ENCODE peak calls at places on chromosomes 5 and 9, in six cellular contexts. K is neuronal stem cell, V is IMR-90, Q is SK-N-SH, W is fibroblast of lung, F is OCI-LY7. N is an unnamed sample. For H3K9me3, the result is how much of the 10 kb centered on the place peaks cover.

GRCh38 chr5:96687812-96688453 is 25.8 kb downstream of the CAST start:
- DNase-seq in K (no peak), V (peak), Q (peak), W (peak), F (peak), N (peak)

GRCh38 chr9:68538200-68538599 is 2.5 kb downstream of the TMEM252 start:
- DNase-seq in K (no peak), V (peak), Q (no peak), W (no peak), F (no peak), N (no peak)

GRCh38 chr9:100099722-100100042 is 639 bp downstream of the INVS start:
- DNase-seq in K (no peak), V (no peak), Q (peak), W (no peak), F (no peak), N (peak)

GRCh38 chr9:93636172-93636661 is 59.8 kb downstream of the PHF2 start:
- DNase-seq in K (no peak), V (no peak), Q (no peak), W (no peak), F (no peak), N (no peak)

GRCh38 chr5:169384661-169385060 is 83.7 kb upstream of the SLIT3 start:
- DNase-seq in K (no peak), V (no peak), Q (peak), W (peak), F (no peak), N (no peak)

GRCh38 chr9:75880556-75880955 is 9.9 kb upstream of the PCSK5 start:
- DNase-seq in K (no peak), V (no peak), Q (no peak), W (peak), F (no peak), N (no peak)

GRCh38 chr9:74942801-74943200 is 9.9 kb downstream of the C9orf40 start:
- DNase-seq in K (no peak), V (peak), Q (no peak), W (peak), F (no peak), N (no peak)

GRCh38 chr9:2677927-2678889 is 39.1 kb upstream of the KCNV2 start:
- DNase-seq in K (no peak), V (no peak), Q (no peak), W (no peak), F (no peak), N (no peak)

GRCh38 chr5:141529002-141529401 is 40.1 kb downstream of the PCDHGC5 start:
- DNase-seq in K (no peak), V (peak), Q (no peak), W (peak), F (peak), N (no peak)

GRCh38 chr9:122087406-122088200 is 5.5 kb downstream of the TTLL11 start:
- DNase-seq in K (no peak), V (peak), Q (no peak), W (peak), F (no peak), N (no peak)

GRCh38 chr9:129552064-129552463 is 68.8 kb downstream of the C9orf50 start:
- DNase-seq in K (no peak), V (no peak), Q (no peak), W (no peak), F (no peak), N (no peak)

GRCh38 chr9:77843088-77843985 is 188.3 kb downstream of the GNAQ start:
- DNase-seq in K (no peak), V (no peak), Q (no peak), W (peak), F (no peak), N (no peak)

GRCh38 chr5:126852104-126852531 is 75.2 kb downstream of the LMNB1 start:
- DNase-seq in K (no peak), V (peak), Q (no peak), W (no peak), F (peak), N (no peak)
- H2AFZ ChIP-seq in K (peak), V (peak), Q (no peak), W (peak), F (no peak), N (no peak)

GRCh38 chr5:28725001-28725400 is 1686.6 kb upstream of the CDH9 start:
- DNase-seq in K (no peak), V (no peak), Q (no peak), W (no peak), F (no peak), N (no peak)
- H3K9me3 ChIP-seq in K (under half), V (under half), Q (under half), W (under half), F (under half), N (under half)

GRCh38 chr9:133735894-133736293 is 2.3 kb downstream of the SARDH start:
- DNase-seq in K (no peak), V (no peak), Q (no peak), W (no peak), F (no peak), N (peak)

GRCh38 chr9:133738039-133738805 is at the start of gene SARDH:
- DNase-seq in K (peak), V (peak), Q (peak), W (peak), F (peak), N (peak)

GRCh38 chr9:133738806-133739150 is 626 bp upstream of the SARDH start:
- DNase-seq in K (no peak), V (no peak), Q (no peak), W (no peak), F (no peak), N (no peak)

GRCh38 chr9:133737774-133738038 is 446 bp downstream of the SARDH start:
- DNase-seq in K (no peak), V (no peak), Q (no peak), W (no peak), F (no peak), N (no peak)

DNA sequence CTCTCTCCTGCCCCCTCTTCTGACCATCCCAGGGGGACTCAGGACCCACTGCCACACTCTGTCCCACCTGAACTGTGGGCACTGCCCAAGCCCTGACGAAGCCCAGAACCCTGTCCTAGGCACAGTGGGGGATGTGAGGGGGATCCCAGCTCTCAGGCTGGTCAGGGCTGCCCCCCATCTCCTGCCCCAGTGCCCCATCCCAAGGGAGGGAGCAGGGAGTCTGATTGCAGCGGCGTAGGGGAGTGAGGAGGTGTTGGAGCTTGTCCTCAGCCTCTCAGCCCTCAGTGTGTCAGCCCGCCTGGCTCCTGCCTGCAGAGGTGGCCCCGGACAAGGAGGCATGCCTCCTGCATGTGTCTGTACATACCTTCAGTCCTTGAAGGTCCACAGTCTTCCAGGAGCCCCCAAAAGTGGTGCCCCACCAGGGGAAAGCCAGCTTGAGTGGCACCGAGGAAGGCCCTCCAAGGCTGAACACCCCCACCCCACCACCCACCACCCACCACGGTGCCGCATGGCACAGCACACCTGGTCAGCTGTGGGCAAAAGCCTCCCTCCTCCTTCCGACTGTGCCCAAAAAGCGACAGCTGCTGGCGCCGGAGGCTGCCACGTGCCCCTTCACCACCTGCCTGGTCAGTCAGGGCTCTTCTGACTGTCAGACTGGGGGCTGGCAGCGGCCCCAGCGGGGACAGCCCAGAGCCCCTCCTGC is 930 bp downstream of the SARDH start:
- DNase-seq in K (no peak), V (no peak), Q (peak), W (no peak), F (no peak), N (peak)
- H2AFZ ChIP-seq in K (peak), V (peak), Q (no peak), W (no peak), F (no peak), N (no peak)

DNA sequence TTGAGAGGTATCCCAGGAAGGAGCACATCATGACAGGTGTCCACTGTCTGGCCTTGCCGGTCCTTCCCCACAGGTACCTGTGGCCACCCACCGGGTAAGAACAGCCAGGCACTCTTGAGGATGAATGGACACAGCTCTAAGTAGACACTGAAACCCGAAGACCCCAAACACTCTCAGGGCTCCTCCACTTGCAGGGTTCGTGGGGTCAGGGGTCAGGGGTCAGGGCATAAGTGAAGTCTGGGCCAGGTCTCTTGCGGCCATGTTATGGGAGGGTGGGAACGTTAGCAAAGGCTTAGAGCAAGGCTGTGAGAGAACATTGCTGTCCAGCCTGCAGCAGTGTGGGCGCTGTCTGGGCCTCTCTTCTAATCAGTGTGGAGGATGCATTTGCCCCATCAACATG is 40.0 kb downstream of the MAPK9 start:
- DNase-seq in K (no peak), V (no peak), Q (no peak), W (no peak), F (no peak), N (no peak)
- H3K9me3 ChIP-seq in K (half or more), V (half or more), Q (under half), W (under half), F (under half), N (under half)

DNA sequence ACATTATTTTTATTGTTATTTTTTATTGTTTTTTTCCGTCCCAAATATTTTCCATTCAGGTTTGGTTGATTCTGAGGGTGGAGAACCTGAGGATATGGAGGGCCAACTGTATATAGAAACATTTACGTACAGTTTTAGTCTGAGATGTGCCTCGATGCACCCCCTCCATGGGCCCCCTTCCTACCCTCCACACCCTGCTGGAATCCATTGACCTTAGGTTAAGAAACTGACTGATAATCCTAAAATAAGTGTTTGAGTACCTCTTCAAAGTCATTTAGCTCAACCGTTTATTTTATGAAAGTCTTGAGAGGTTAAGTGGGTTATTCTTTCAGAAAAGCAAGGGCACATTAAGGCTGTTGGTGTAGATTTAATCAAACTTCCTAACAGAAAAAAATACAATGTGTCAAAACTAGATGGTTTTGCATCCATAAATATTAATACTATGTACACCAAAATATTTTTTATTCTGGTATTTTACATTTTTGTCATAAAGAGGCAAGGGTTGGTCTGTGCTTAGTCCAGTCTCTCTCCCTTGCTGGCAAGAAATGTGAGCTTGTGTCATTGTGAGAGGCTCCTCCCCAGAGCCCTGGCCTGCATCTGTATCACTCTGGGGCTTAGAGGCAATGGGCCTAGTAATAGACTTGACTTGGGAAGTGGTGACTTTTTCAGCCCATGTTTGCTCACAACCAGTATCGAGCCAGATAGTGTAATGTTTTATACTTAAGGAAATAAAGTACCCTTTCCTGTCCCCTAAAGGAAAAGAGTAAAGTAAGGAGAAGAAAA is 15.7 kb downstream of the MTRR start:
- DNase-seq in K (no peak), V (no peak), Q (no peak), W (no peak), F (no peak), N (no peak)
- H2AFZ ChIP-seq in K (no peak), V (no peak), Q (no peak), W (no peak), F (no peak), N (no peak)

N was measured in neural progenitor cell.